ENCODE peak calls at places on chromosome 17, in seven cellular contexts. Y, Q, W, H, V, F and X are unnamed samples. For H3K4me1 and H3K9me3, the result is how much of the 10 kb centered on the place peaks cover.

GRCh38 chr17:10325036-10325435 is 47.8 kb downstream of the MYH13 start:
- DNase-seq in F (no peak), W (no peak), Y (no peak), Q (no peak), H (no peak), V (peak), X (no peak)

GRCh38 chr17:35981908-35982330 is 622 bp upstream of the CCL16 start:
- DNase-seq in H (peak), V (no peak), W (no peak), F (no peak), Q (no peak), Y (no peak), X (no peak)

GRCh38 chr17:44004761-44005526 is 522 bp downstream of the NAGS start:
- DNase-seq in F (peak), Q (no peak), V (no peak), W (peak), Y (peak), H (peak), X (no peak)

GRCh38 chr17:68210570-68210969 is 37.3 kb upstream of the AMZ2 start:
- DNase-seq in F (no peak), Q (no peak), W (no peak), Y (no peak), V (no peak), H (no peak), X (no peak)

GRCh38 chr17:5580367-5580766 is 3.9 kb downstream of the NLRP1 start:
- DNase-seq in Y (peak), V (peak), W (no peak), F (no peak), H (no peak), Q (no peak), X (no peak)

GRCh38 chr17:31431795-31432658 is 40.6 kb downstream of the RAB11FIP4 start:
- DNase-seq in Q (no peak), V (no peak), H (peak), F (peak), Y (no peak), W (no peak), X (no peak)

GRCh38 chr17:27741971-27742370 is 58.4 kb downstream of the NOS2 start:
- DNase-seq in W (no peak), Y (no peak), Q (no peak), F (no peak), V (no peak), H (no peak), X (no peak)

GRCh38 chr17:48724241-48725004 is 1.4 kb downstream of the PRAC2 start:
- DNase-seq in W (peak), V (peak), Y (peak), F (peak), Q (peak), H (peak), X (peak)

GRCh38 chr17:49730078-49730786 is 22.5 kb upstream of the SLC35B1 start:
- DNase-seq in Y (no peak), Q (peak), H (no peak), W (peak), V (peak), F (peak), X (no peak)

GRCh38 chr17:43874293-43874692 is 27.3 kb downstream of the CD300LG start:
- DNase-seq in H (no peak), W (peak), Q (peak), Y (no peak), F (no peak), V (no peak), X (no peak)

GRCh38 chr17:17935321-17936271 is 36.6 kb downstream of the TOM1L2 start:
- DNase-seq in H (peak), W (no peak), Q (no peak), V (peak), F (no peak), Y (peak), X (peak)
- H3K4me1 ChIP-seq in H (half or more), W (under half), Q (under half), V (under half), F (under half), Y (under half), X (half or more)

GRCh38 chr17:74531231-74531761 is at the start of gene CD300LB:
- DNase-seq in H (no peak), Q (peak), W (peak), V (no peak), F (no peak), Y (no peak), X (peak)
- TF ChIP-seq CTCF in H (no peak), Q (no peak), W (no peak), V (no peak), F (no peak), Y (no peak), X (no peak)

DNA sequence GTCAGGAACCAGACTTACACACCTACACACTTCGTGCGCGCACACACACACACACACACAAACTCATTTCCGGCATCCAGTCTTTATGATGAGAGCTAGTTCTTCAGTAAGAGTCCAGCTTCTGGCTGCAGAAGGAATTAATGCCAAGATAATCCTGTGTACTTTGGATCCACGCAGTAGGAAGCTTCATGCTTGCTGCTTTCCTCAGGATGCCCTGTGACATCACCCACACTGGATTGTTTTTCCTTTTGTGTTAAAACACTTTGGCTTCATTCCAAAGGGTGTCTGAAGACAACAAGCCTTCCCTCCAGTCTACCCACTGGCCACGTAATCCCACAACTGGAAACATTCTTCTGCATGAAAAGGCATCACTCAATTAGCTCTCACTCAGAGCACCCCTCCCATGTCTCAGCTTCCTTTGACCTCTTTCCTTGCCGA is 35.4 kb downstream of the KCNJ16 start:
- DNase-seq in V (peak), Q (no peak), W (no peak), Y (no peak), F (no peak), H (no peak), X (no peak)
- H3K9me3 ChIP-seq in V (under half), Q (under half), W (under half), Y (under half), F (under half), H (under half), X (under half)

GRCh38 chr17:61402073-61402541 is 2.5 kb downstream of the TBX2 start:
- DNase-seq in F (no peak), Y (no peak), Q (no peak), W (no peak), V (no peak), H (no peak), X (no peak)

GRCh38 chr17:61400058-61400785 is 579 bp downstream of the TBX2 start:
- DNase-seq in Q (no peak), W (no peak), F (peak), H (peak), Y (peak), V (peak), X (no peak)

GRCh38 chr17:61400786-61401279 is 1.2 kb downstream of the TBX2 start:
- DNase-seq in V (no peak), H (no peak), Q (no peak), Y (no peak), W (no peak), F (peak), X (no peak)

GRCh38 chr17:61402978-61403845 is 3.6 kb downstream of the TBX2 start:
- DNase-seq in W (no peak), Y (no peak), Q (no peak), F (peak), V (peak), H (no peak), X (no peak)

GRCh38 chr17:61401280-61402072 is 1.8 kb downstream of the TBX2 start:
- DNase-seq in W (no peak), Y (no peak), V (peak), F (no peak), Q (no peak), H (no peak), X (no peak)
- H3K4me1 ChIP-seq in W (under half), Y (under half), V (under half), F (under half), Q (half or more), H (under half), X (under half)

GRCh38 chr17:77824102-77824779 is 134.3 kb upstream of the TNRC6C start:
- DNase-seq in Y (no peak), Q (no peak), F (no peak), H (no peak), V (no peak), W (no peak), X (no peak)

GRCh38 chr17:77819497-77819896 is 139.0 kb upstream of the TNRC6C start:
- DNase-seq in Y (no peak), Q (no peak), F (no peak), W (no peak), V (no peak), H (no peak), X (no peak)

GRCh38 chr17:77822302-77823030 is 136.0 kb upstream of the TNRC6C start:
- DNase-seq in H (no peak), V (no peak), Y (no peak), W (no peak), F (no peak), Q (no peak), X (no peak)

GRCh38 chr17:77817953-77818352 is 140.6 kb upstream of the TNRC6C start:
- DNase-seq in H (no peak), W (no peak), Y (no peak), Q (no peak), F (no peak), V (no peak), X (no peak)

GRCh38 chr17:77821114-77821513 is 137.4 kb upstream of the TNRC6C start:
- DNase-seq in F (no peak), H (peak), W (no peak), Q (no peak), V (no peak), Y (no peak), X (no peak)
- TF ChIP-seq CTCF in F (no peak), H (no peak), W (no peak), Q (no peak), V (no peak), Y (no peak), X (no peak)

GRCh38 chr17:33749171-33749570 is 456.1 kb upstream of the ASIC2 start:
- DNase-seq in W (no peak), H (no peak), Q (no peak), F (no peak), V (no peak), Y (no peak), X (no peak)
- H3K9me3 ChIP-seq in W (under half), H (under half), Q (under half), F (under half), V (under half), Y (under half), X (under half)